ENCODE peak calls at places on chromosomes 3 and 15, in four cellular contexts. O is fibroblast of lung, C is HCT116, L is H9. U is an unnamed sample. For H3K27me3, the result is how much of the 10 kb centered on the place peaks cover.

GRCh38 chr3:133488785-133489367 is 84.6 kb upstream of the CDV3 start:
- DNase-seq in O (peak), C (no peak), L (no peak), U (peak)

GRCh38 chr15:50881121-50882048 is 27.1 kb upstream of the AP4E1 start:
- DNase-seq in C (no peak), L (no peak), O (peak), U (no peak)

GRCh38 chr15:68055224-68055705 is 1.1 kb downstream of the PIAS1 start:
- DNase-seq in O (peak), L (no peak), C (no peak), U (peak)

GRCh38 chr3:71495708-71496472 is 87.6 kb downstream of the FOXP1 start:
- DNase-seq in C (no peak), O (peak), L (peak), U (peak)

GRCh38 chr3:134949150-134949549 is 154.1 kb downstream of the EPHB1 start:
- DNase-seq in L (no peak), O (no peak), C (no peak), U (no peak)

GRCh38 chr3:180808823-180809575 is 103.5 kb upstream of the FXR1 start:
- DNase-seq in C (no peak), L (no peak), O (no peak), U (no peak)

GRCh38 chr3:22660076-22660475 is 543.1 kb upstream of the UBE2E2 start:
- DNase-seq in C (no peak), O (no peak), L (no peak), U (no peak)

GRCh38 chr15:42576040-42576594 is 711 bp downstream of the STARD9 start:
- DNase-seq in O (no peak), C (no peak), L (no peak), U (no peak)

GRCh38 chr15:38660726-38661125 is 96.1 kb upstream of the RASGRP1 start:
- DNase-seq in C (no peak), O (no peak), L (no peak), U (no peak)

GRCh38 chr15:77160562-77161481 is 89.9 kb upstream of the TSPAN3 start:
- DNase-seq in O (no peak), L (no peak), C (peak), U (no peak)

GRCh38 chr15:68818671-68819450 is 1.8 kb downstream of the ANP32A start:
- DNase-seq in O (peak), C (no peak), L (no peak), U (peak)

GRCh38 chr15:70356919-70357318 is 259.2 kb upstream of the TLE3 start:
- DNase-seq in C (no peak), O (no peak), L (no peak), U (no peak)

GRCh38 chr3:122313261-122313660 is 11.8 kb upstream of the CSTA start:
- DNase-seq in O (peak), C (no peak), L (no peak), U (peak)

GRCh38 chr15:75112278-75112847 is 89.0 kb downstream of the PPCDC start:
- DNase-seq in C (no peak), L (no peak), O (no peak), U (no peak)
- H3K9ac ChIP-seq in C (no peak), L (no peak), O (no peak), U (no peak)

DNA sequence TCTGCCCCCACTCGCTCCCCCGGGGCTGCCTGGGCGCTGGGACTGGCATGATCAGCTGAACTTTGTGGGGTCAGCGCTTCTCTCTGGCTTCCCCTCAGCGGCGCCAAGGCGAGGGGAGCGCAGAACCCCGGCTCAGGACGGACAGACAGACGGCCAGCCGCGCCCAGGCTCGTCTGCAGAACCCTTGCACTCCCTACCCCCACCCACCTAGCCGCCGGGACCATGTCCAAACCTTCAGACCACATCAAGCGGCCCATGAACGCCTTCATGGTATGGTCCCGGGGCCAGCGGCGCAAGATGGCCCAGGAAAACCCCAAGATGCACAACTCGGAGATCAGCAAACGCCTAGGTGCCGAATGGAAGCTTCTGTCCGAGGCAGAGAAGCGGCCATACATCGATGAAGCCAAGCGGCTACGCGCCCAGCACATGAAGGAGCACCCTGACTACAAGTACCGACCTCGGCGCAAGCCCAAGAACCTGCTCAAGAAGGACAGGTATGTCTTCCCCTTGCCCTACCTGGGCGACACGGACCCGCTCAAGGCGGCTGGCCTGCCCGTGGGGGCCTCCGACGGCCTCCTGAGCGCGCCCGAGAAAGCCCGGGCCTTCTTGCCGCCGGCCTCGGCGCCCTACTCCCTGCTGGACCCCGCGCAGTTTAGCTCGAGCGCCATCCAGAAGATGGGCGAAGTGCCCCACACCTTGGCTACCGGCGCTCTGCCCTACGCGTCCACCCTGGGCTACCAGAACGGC is 621 bp downstream of the SOX14 start:
- DNase-seq in C (no peak), L (peak), O (no peak), U (no peak)
- H3K27me3 ChIP-seq in C (under half), L (half or more), O (half or more), U (half or more)

DNA sequence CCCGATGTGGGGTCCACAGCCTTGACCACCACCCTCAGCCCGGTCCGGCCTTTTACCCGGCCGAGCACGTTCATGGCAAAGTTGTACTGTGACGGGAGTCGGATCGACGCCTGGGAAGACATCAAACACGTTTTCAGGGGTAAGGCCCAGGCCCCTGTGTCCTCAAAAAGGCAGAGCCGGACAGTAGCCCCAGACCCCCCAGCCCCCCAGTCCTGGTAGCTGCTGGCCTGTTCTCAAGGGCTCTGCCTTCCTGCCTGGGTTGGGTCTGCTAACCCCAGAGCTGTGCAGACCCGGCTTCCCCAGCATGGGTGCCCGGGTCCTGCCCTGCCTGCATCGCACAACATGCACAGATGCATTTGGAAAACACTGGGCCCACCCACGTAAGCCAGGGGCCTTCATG is 84.6 kb downstream of the NUP210 start:
- DNase-seq in O (no peak), L (no peak), C (no peak), U (no peak)
- H3K9ac ChIP-seq in O (no peak), L (no peak), C (no peak), U (no peak)

DNA sequence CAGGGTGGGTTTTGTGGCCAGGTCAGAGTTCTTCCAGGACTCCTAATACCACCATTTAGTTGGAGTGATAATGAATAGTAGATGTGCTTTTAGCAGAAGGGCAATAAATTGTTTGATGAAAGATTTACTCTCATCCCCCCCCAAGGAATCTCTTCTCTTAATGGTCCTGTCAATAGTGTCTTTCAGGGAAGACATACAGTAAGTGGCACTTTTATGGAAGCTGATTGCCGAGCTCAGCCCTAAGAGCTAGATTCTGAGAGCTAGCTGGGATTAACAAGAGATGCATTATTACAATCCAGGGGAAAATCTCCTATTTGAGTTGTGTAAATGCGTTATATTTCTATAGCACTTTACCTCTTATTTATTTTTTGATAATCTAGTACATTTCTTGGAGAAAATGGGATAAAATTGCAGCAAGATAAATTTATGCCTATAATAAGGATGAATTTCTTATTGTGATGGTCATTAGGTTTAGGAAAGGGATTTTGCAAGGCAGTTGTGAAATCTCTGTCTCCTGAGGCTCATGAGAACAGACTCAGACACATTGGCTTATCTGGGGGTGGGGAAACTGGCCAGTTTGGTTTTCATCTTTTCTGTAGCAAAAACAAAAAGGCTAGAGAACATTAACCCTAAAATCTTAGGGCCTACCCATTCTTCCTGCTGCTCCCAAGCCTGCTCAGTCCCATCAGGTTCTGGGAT is 41.6 kb upstream of the CLSTN2 start:
- DNase-seq in C (no peak), L (no peak), O (no peak), U (peak)
- H3K27me3 ChIP-seq in C (under half), L (under half), O (under half), U (under half)

DNA sequence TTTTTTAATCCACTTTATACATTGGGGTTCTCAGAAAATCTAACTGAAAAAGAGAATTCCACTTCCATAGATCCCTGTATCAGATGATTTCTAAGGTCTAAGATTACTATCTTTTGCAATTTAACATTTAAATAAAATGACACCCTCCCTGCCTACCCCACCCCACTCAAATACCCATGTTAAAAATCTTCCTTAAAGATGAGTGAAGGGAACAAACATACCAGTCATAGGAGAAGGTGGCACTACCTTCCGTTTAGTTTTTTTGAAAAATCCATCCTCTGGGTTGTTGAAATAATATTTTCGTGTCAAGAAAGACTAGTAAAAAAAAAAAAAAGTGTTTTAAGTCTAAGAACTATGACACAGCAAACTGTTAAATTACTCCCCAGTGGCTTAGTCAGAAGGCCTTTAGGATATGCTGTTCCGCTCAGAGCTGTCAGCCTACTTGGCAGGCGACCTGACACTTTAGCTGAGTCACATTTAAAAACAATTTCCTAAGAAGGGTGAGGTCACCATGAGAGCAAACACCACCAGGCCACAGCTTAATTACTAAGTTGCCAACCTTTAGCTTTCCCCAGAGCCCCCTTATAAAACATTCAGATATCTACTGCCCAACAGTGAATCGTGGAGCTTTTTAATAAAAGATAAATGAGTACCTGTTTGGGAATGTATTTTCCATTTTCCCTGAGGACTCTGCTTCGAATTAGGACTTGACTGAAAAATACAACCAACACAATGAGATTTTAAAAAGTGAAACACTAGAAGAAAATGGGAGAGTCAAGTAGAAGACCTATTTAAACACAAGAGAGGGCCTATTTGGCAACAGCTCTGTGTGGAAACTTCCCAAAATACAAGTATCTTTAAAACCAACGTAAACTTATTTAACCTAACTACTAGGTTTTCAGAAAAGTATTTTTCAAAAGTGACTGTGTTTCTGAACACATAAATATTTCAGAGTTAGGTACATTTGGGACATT is 9.6 kb downstream of the EMC3 start:
- DNase-seq in L (no peak), C (peak), O (peak), U (peak)
- H3K9ac ChIP-seq in L (no peak), C (peak), O (peak), U (peak)

GRCh38 chr3:164732166-164732565 is 346.1 kb downstream of the SI start:
- DNase-seq in O (no peak), C (no peak), L (no peak), U (no peak)
- H3K27me3 ChIP-seq in O (under half), C (under half), L (under half), U (under half)

GRCh38 chr3:42656680-42657610 is 3.4 kb downstream of the ZBTB47 start:
- DNase-seq in O (no peak), L (no peak), C (no peak), U (no peak)
- H3K9ac ChIP-seq in O (no peak), L (no peak), C (no peak), U (peak)

GRCh38 chr3:66501483-66502266 is 853 bp upstream of the LRIG1 start:
- DNase-seq in L (no peak), C (no peak), O (no peak), U (no peak)
- H3K27me3 ChIP-seq in L (under half), C (under half), O (under half), U (under half)